ENCODE peak calls at places on chromosomes 1 and 21, in six cellular contexts. N is H9; Q is HFF-Myc; A is colonic mucosa; X is activated CD8-positive, alpha-beta T cell treated with anti-CD3 and anti-CD28 coated beads for 36 hours; V is kidney epithelial cell. M is an unnamed sample.

GRCh38 chr1:61050541-61051454 is 31.6 kb upstream of the NFIA start:
- DNase-seq in A (peak; percentile 66), N (peak; percentile 45), X (no peak), V (no peak), Q (no peak), M (peak; percentile 43)

GRCh38 chr1:159177273-159177907 is 6.0 kb downstream of the CADM3 start:
- DNase-seq in A (peak; percentile 29), V (peak; percentile 21), X (peak; percentile 63), Q (peak; percentile 43), N (peak; percentile 71), M (peak; percentile 65)

GRCh38 chr1:193408782-193409293 is 222.4 kb upstream of the B3GALT2 start:
- DNase-seq in N (no peak), X (no peak), V (peak; percentile 45), Q (peak; percentile 20), A (peak; percentile 71), M (peak; percentile 81)

GRCh38 chr1:41286486-41286885 is 44.4 kb upstream of the SCMH1 start:
- DNase-seq in Q (no peak), N (peak; percentile 57), A (no peak), X (no peak), V (no peak), M (no peak)

GRCh38 chr1:241271427-241271826 is 85.6 kb downstream of the RGS7 start:
- DNase-seq in X (no peak), Q (no peak), N (no peak), A (peak; percentile 60), V (no peak), M (peak; percentile 51)

GRCh38 chr1:87913361-87913760 is 584.7 kb downstream of the LMO4 start:
- DNase-seq in Q (no peak), X (no peak), N (no peak), V (no peak), A (no peak), M (no peak)

GRCh38 chr1:30194046-30194619 is 529.3 kb downstream of the MATN1 start:
- DNase-seq in X (no peak), N (no peak), Q (peak; percentile 19), A (no peak), V (no peak), M (no peak)

GRCh38 chr21:15730484-15731242 is 881 bp downstream of the USP25 start:
- DNase-seq in X (no peak), Q (no peak), N (no peak), A (peak; percentile 39), V (no peak), M (no peak)

GRCh38 chr1:21325731-21326387 is 35.6 kb upstream of the ECE1 start:
- DNase-seq in N (no peak), V (no peak), X (peak; percentile 18), Q (no peak), A (no peak), M (no peak)

GRCh38 chr1:211695135-211695816 is 19.9 kb upstream of the NEK2 start:
- DNase-seq in X (peak; percentile 64), A (no peak), Q (no peak), N (no peak), V (no peak), M (no peak)

GRCh38 chr1:7007902-7008301 is 222.6 kb downstream of the CAMTA1 start:
- DNase-seq in V (no peak), X (no peak), A (no peak), N (peak; percentile 17), Q (no peak), M (no peak)

GRCh38 chr21:45436371-45437040 is 31.5 kb downstream of the COL18A1 start:
- DNase-seq in A (no peak), Q (no peak), N (no peak), V (no peak), X (no peak), M (no peak)

GRCh38 chr1:209751627-209752231 is 4.1 kb upstream of the TRAF3IP3 start:
- DNase-seq in A (no peak), Q (no peak), X (peak; percentile 76), V (no peak), N (no peak), M (no peak)

GRCh38 chr1:244104309-244105060 is 53.4 kb downstream of the ZBTB18 start:
- DNase-seq in N (no peak), A (no peak), X (no peak), V (peak; percentile 88), Q (peak; percentile 45), M (peak; percentile 69)

GRCh38 chr21:20443558-20444155 is 554.6 kb upstream of the NCAM2 start:
- DNase-seq in Q (no peak), N (no peak), V (no peak), X (no peak), A (no peak), M (no peak)

GRCh38 chr1:61640531-61641125 is 84.3 kb downstream of the TM2D1 start:
- DNase-seq in Q (no peak), N (no peak), V (no peak), X (peak; percentile 39), A (no peak), M (no peak)

GRCh38 chr1:225454067-225454618 is 26.3 kb upstream of the LBR start:
- DNase-seq in N (no peak), V (no peak), A (no peak), X (no peak), Q (no peak), M (no peak)

GRCh38 chr1:98103617-98104284 is 182.9 kb upstream of the DPYD start:
- DNase-seq in A (no peak), X (no peak), N (no peak), Q (no peak), V (no peak), M (no peak)

GRCh38 chr1:69915347-69915746 is 290.0 kb downstream of the LRRC40 start:
- DNase-seq in X (no peak), A (no peak), V (no peak), Q (peak; percentile 45), N (no peak), M (no peak)

GRCh38 chr1:55472115-55472514 is 257.0 kb upstream of the USP24 start:
- DNase-seq in N (no peak), V (no peak), Q (no peak), A (no peak), X (no peak), M (no peak)

GRCh38 chr1:208280681-208281439 is 36.7 kb upstream of the PLXNA2 start:
- DNase-seq in X (no peak), A (no peak), V (no peak), N (no peak), Q (no peak), M (no peak)

GRCh38 chr1:201742476-201742875 is 86.5 kb upstream of the IPO9 start:
- DNase-seq in X (no peak), Q (no peak), A (no peak), V (no peak), N (no peak), M (no peak)

GRCh38 chr21:43893536-43894205 is 28.6 kb downstream of the AGPAT3 start:
- DNase-seq in X (peak; percentile 68), A (no peak), V (no peak), N (no peak), Q (no peak), M (no peak)

GRCh38 chr1:222129041-222129440 is 387.2 kb upstream of the DUSP10 start:
- DNase-seq in Q (no peak), A (no peak), X (no peak), V (no peak), N (no peak), M (no peak)

GRCh38 chr1:222126052-222126451 is 384.2 kb upstream of the DUSP10 start:
- DNase-seq in Q (no peak), X (no peak), N (no peak), A (peak; percentile 30), V (no peak), M (no peak)

GRCh38 chr1:222127526-222128152 is 385.8 kb upstream of the DUSP10 start:
- DNase-seq in A (no peak), X (no peak), V (no peak), Q (no peak), N (no peak), M (no peak)

GRCh38 chr1:222127096-222127495 is 385.2 kb upstream of the DUSP10 start:
- DNase-seq in V (no peak), A (no peak), N (no peak), X (no peak), Q (no peak), M (no peak)

GRCh38 chr1:222124602-222125001 is 382.7 kb upstream of the DUSP10 start:
- DNase-seq in A (no peak), Q (no peak), V (no peak), N (no peak), X (no peak), M (no peak)
- TF ChIP-seq CTCF in A (no peak), Q (peak; percentile 44), V (peak; percentile 3), N (peak; percentile 75), X (no peak), M (no peak)

DNA sequence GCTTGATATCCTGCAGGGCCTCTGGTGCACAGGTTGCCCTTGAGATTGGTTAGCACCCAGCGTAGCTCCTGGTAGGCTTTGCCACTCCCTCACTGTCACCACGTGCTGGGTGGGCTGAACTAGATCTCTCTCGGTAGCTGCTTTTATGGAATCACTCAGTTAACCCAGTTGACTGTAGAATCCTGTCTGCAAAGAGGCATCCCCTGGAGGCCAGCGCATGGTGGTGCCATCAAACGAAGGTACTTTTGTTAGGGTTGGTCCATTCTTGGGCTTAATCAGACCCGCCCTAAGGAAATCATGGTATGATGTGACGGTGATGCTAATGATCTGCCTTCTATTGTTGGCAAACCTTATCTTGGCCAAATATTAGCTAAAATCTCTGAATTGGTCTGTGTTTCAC is 153.4 kb downstream of the GALNT2 start:
- DNase-seq in Q (no peak), A (no peak), V (no peak), X (no peak), N (no peak), M (no peak)
- TF ChIP-seq CTCF in Q (no peak), A (no peak), V (no peak), X (no peak), N (no peak), M (no peak)

GRCh38 chr1:43499882-43500281 is 30.8 kb upstream of the PTPRF start:
- DNase-seq in X (no peak), V (no peak), A (no peak), Q (no peak), N (no peak), M (no peak)
- TF ChIP-seq CTCF in X (no peak), V (no peak), A (no peak), Q (no peak), N (no peak), M (no peak)

GRCh38 chr1:42730002-42730401 is 10.0 kb downstream of the CLDN19 start:
- DNase-seq in A (no peak), Q (no peak), X (no peak), V (no peak), N (no peak), M (no peak)
- TF ChIP-seq CTCF in A (no peak), Q (no peak), X (no peak), V (no peak), N (peak; percentile 21), M (no peak)

GRCh38 chr1:227731696-227732585 is 3.2 kb downstream of the JMJD4 start:
- DNase-seq in V (no peak), A (peak; percentile 14), Q (no peak), N (peak; percentile 19), X (no peak), M (no peak)

GRCh38 chr1:227731241-227731677 is 3.8 kb downstream of the JMJD4 start:
- DNase-seq in Q (no peak), V (no peak), N (no peak), A (peak; percentile 17), X (no peak), M (no peak)

GRCh38 chr1:227729881-227730629 is 5.0 kb downstream of the JMJD4 start:
- DNase-seq in X (peak; percentile 74), V (no peak), Q (peak; percentile 51), A (peak; percentile 55), N (peak; percentile 81), M (peak; percentile 59)

GRCh38 chr1:227729144-227729880 is 5.8 kb downstream of the JMJD4 start:
- DNase-seq in V (no peak), X (no peak), Q (no peak), A (no peak), N (peak; percentile 66), M (peak; percentile 19)

GRCh38 chr1:227730630-227731151 is 4.4 kb downstream of the JMJD4 start:
- DNase-seq in X (no peak), Q (no peak), A (no peak), V (no peak), N (no peak), M (no peak)
- TF ChIP-seq CTCF in X (peak; percentile 44), Q (no peak), A (no peak), V (no peak), N (no peak), M (no peak)